ENCODE peak calls at places on chromosomes 12 and 14, in seven cellular contexts. One of them, this sample, is unnamed.
A peak's percentile ranks its signal among the peaks of the same experiment; 100 is the strongest.

GRCh38 chr12:55037349-55037748 is 17.6 kb downstream of the NEUROD4 start:
- DNase-seq in D341Med: no peak
- DNase-seq in NCI-H748 treated with DMSO at 0.1 percent for 48 hours: no peak
- DNase-seq in activated CD8-positive, alpha-beta memory T cell treated with anti-CD3 and anti-CD28 coated beads, Interleukin-2, amount 50 U/mL, for 4 hours: no peak
- DNase-seq in activated T-helper 1 cell treated with anti-CD3 and anti-CD28 coated beads, Interleukin-12 subunit alpha, Interleukin-12 subunit beta, Interleukin-2, Interleukin-4 antibody, amounts not matched to agents 30 ng/mL and 10 ng/mL and 1 ng/mL, durations not matched to agents 14 hours and 24 hours and 36 hours: no peak
- DNase-seq in fibroblast of lung: no peak
- DNase-seq in HT1080: no peak
- DNase-seq in this sample: no peak

GRCh38 chr12:80509781-80510556 is 65.9 kb downstream of the PTPRQ start:
- DNase-seq in D341Med: no peak
- DNase-seq in fibroblast of lung: peak; percentile 51
- DNase-seq in activated CD8-positive, alpha-beta memory T cell treated with anti-CD3 and anti-CD28 coated beads, Interleukin-2, amount 50 U/mL, for 4 hours: no peak
- DNase-seq in HT1080: peak; percentile 43
- DNase-seq in NCI-H748 treated with DMSO at 0.1 percent for 48 hours: no peak
- DNase-seq in activated T-helper 1 cell treated with anti-CD3 and anti-CD28 coated beads, Interleukin-12 subunit alpha, Interleukin-12 subunit beta, Interleukin-2, Interleukin-4 antibody, amounts not matched to agents 30 ng/mL and 10 ng/mL and 1 ng/mL, durations not matched to agents 14 hours and 24 hours and 36 hours: no peak
- DNase-seq in this sample: no peak

GRCh38 chr12:85029456-85029855 is 6.6 kb downstream of the TSPAN19 start:
- DNase-seq in fibroblast of lung: peak; percentile 59
- DNase-seq in NCI-H748 treated with DMSO at 0.1 percent for 48 hours: peak; percentile 22
- DNase-seq in activated CD8-positive, alpha-beta memory T cell treated with anti-CD3 and anti-CD28 coated beads, Interleukin-2, amount 50 U/mL, for 4 hours: no peak
- DNase-seq in HT1080: peak; percentile 45
- DNase-seq in activated T-helper 1 cell treated with anti-CD3 and anti-CD28 coated beads, Interleukin-12 subunit alpha, Interleukin-12 subunit beta, Interleukin-2, Interleukin-4 antibody, amounts not matched to agents 30 ng/mL and 10 ng/mL and 1 ng/mL, durations not matched to agents 14 hours and 24 hours and 36 hours: no peak
- DNase-seq in D341Med: no peak
- DNase-seq in this sample: no peak

GRCh38 chr12:57771271-57771872 is 533 bp downstream of the METTL1 start:
- DNase-seq in activated CD8-positive, alpha-beta memory T cell treated with anti-CD3 and anti-CD28 coated beads, Interleukin-2, amount 50 U/mL, for 4 hours: peak; percentile 90
- DNase-seq in activated T-helper 1 cell treated with anti-CD3 and anti-CD28 coated beads, Interleukin-12 subunit alpha, Interleukin-12 subunit beta, Interleukin-2, Interleukin-4 antibody, amounts not matched to agents 30 ng/mL and 10 ng/mL and 1 ng/mL, durations not matched to agents 14 hours and 24 hours and 36 hours: peak; percentile 78
- DNase-seq in HT1080: no peak
- DNase-seq in fibroblast of lung: peak; percentile 92
- DNase-seq in NCI-H748 treated with DMSO at 0.1 percent for 48 hours: peak; percentile 60
- DNase-seq in D341Med: peak; percentile 87
- DNase-seq in this sample: peak; percentile 85

GRCh38 chr12:109115758-109116610 is at the start of gene ACACB:
- DNase-seq in HT1080: peak; percentile 13
- DNase-seq in activated CD8-positive, alpha-beta memory T cell treated with anti-CD3 and anti-CD28 coated beads, Interleukin-2, amount 50 U/mL, for 4 hours: no peak
- DNase-seq in activated T-helper 1 cell treated with anti-CD3 and anti-CD28 coated beads, Interleukin-12 subunit alpha, Interleukin-12 subunit beta, Interleukin-2, Interleukin-4 antibody, amounts not matched to agents 30 ng/mL and 10 ng/mL and 1 ng/mL, durations not matched to agents 14 hours and 24 hours and 36 hours: no peak
- DNase-seq in fibroblast of lung: peak; percentile 34
- DNase-seq in D341Med: no peak
- DNase-seq in NCI-H748 treated with DMSO at 0.1 percent for 48 hours: no peak
- DNase-seq in this sample: no peak

GRCh38 chr12:23771230-23771949 is 178.1 kb downstream of the SOX5 start:
- DNase-seq in activated T-helper 1 cell treated with anti-CD3 and anti-CD28 coated beads, Interleukin-12 subunit alpha, Interleukin-12 subunit beta, Interleukin-2, Interleukin-4 antibody, amounts not matched to agents 30 ng/mL and 10 ng/mL and 1 ng/mL, durations not matched to agents 14 hours and 24 hours and 36 hours: no peak
- DNase-seq in D341Med: no peak
- DNase-seq in HT1080: peak; percentile 15
- DNase-seq in fibroblast of lung: no peak
- DNase-seq in activated CD8-positive, alpha-beta memory T cell treated with anti-CD3 and anti-CD28 coated beads, Interleukin-2, amount 50 U/mL, for 4 hours: no peak
- DNase-seq in NCI-H748 treated with DMSO at 0.1 percent for 48 hours: no peak
- DNase-seq in this sample: no peak

GRCh38 chr14:30906752-30907658 is 32.6 kb downstream of the COCH start:
- DNase-seq in HT1080: peak; percentile 39
- DNase-seq in D341Med: peak; percentile 30
- DNase-seq in fibroblast of lung: peak; percentile 41
- DNase-seq in NCI-H748 treated with DMSO at 0.1 percent for 48 hours: peak; percentile 7
- DNase-seq in activated T-helper 1 cell treated with anti-CD3 and anti-CD28 coated beads, Interleukin-12 subunit alpha, Interleukin-12 subunit beta, Interleukin-2, Interleukin-4 antibody, amounts not matched to agents 30 ng/mL and 10 ng/mL and 1 ng/mL, durations not matched to agents 14 hours and 24 hours and 36 hours: no peak
- DNase-seq in activated CD8-positive, alpha-beta memory T cell treated with anti-CD3 and anti-CD28 coated beads, Interleukin-2, amount 50 U/mL, for 4 hours: no peak
- DNase-seq in this sample: no peak

GRCh38 chr12:22234561-22234960 is 99.9 kb downstream of the ST8SIA1 start:
- DNase-seq in fibroblast of lung: peak; percentile 80
- DNase-seq in D341Med: no peak
- DNase-seq in HT1080: no peak
- DNase-seq in NCI-H748 treated with DMSO at 0.1 percent for 48 hours: no peak
- DNase-seq in activated T-helper 1 cell treated with anti-CD3 and anti-CD28 coated beads, Interleukin-12 subunit alpha, Interleukin-12 subunit beta, Interleukin-2, Interleukin-4 antibody, amounts not matched to agents 30 ng/mL and 10 ng/mL and 1 ng/mL, durations not matched to agents 14 hours and 24 hours and 36 hours: no peak
- DNase-seq in activated CD8-positive, alpha-beta memory T cell treated with anti-CD3 and anti-CD28 coated beads, Interleukin-2, amount 50 U/mL, for 4 hours: no peak
- DNase-seq in this sample: no peak

GRCh38 chr14:64682173-64682710 is 22.0 kb upstream of the PLEKHG3 start:
- DNase-seq in activated CD8-positive, alpha-beta memory T cell treated with anti-CD3 and anti-CD28 coated beads, Interleukin-2, amount 50 U/mL, for 4 hours: no peak
- DNase-seq in HT1080: no peak
- DNase-seq in fibroblast of lung: peak; percentile 53
- DNase-seq in activated T-helper 1 cell treated with anti-CD3 and anti-CD28 coated beads, Interleukin-12 subunit alpha, Interleukin-12 subunit beta, Interleukin-2, Interleukin-4 antibody, amounts not matched to agents 30 ng/mL and 10 ng/mL and 1 ng/mL, durations not matched to agents 14 hours and 24 hours and 36 hours: no peak
- DNase-seq in NCI-H748 treated with DMSO at 0.1 percent for 48 hours: no peak
- DNase-seq in D341Med: no peak
- DNase-seq in this sample: no peak

GRCh38 chr14:75344396-75344795 is 65.8 kb downstream of the FOS start:
- DNase-seq in activated CD8-positive, alpha-beta memory T cell treated with anti-CD3 and anti-CD28 coated beads, Interleukin-2, amount 50 U/mL, for 4 hours: no peak
- DNase-seq in fibroblast of lung: no peak
- DNase-seq in D341Med: no peak
- DNase-seq in activated T-helper 1 cell treated with anti-CD3 and anti-CD28 coated beads, Interleukin-12 subunit alpha, Interleukin-12 subunit beta, Interleukin-2, Interleukin-4 antibody, amounts not matched to agents 30 ng/mL and 10 ng/mL and 1 ng/mL, durations not matched to agents 14 hours and 24 hours and 36 hours: no peak
- DNase-seq in NCI-H748 treated with DMSO at 0.1 percent for 48 hours: no peak
- DNase-seq in HT1080: no peak
- DNase-seq in this sample: no peak

GRCh38 chr14:105486974-105487448 is 325 bp downstream of the CRIP1 start:
- DNase-seq in NCI-H748 treated with DMSO at 0.1 percent for 48 hours: peak; percentile 42
- DNase-seq in activated T-helper 1 cell treated with anti-CD3 and anti-CD28 coated beads, Interleukin-12 subunit alpha, Interleukin-12 subunit beta, Interleukin-2, Interleukin-4 antibody, amounts not matched to agents 30 ng/mL and 10 ng/mL and 1 ng/mL, durations not matched to agents 14 hours and 24 hours and 36 hours: peak; percentile 41
- DNase-seq in fibroblast of lung: no peak
- DNase-seq in HT1080: no peak
- DNase-seq in D341Med: no peak
- DNase-seq in activated CD8-positive, alpha-beta memory T cell treated with anti-CD3 and anti-CD28 coated beads, Interleukin-2, amount 50 U/mL, for 4 hours: peak; percentile 50
- DNase-seq in this sample: peak; percentile 44

This sample was measured in activated T-helper 2 cell treated with anti-CD3 and anti-CD28 coated beads, Interferon-gamma antibody, Interleukin-2, Interleukin-4, amounts not matched to agents 10 μg/mL and 5 μg/mL and 100 μg/mL, durations not matched to agents 14 hours and 24 hours and 36 hours.